ENCODE peak calls at places on chromosomes 1 and 21, in ten cellular contexts. Q, W, N, X, I, K, D, V, J and P are unnamed samples. For H3K27me3 and H3K9me3, the result is how much of the 10 kb centered on the place peaks cover.

GRCh38 chr1:23896491-23896890 is 16.7 kb downstream of the CNR2 start:
- DNase-seq in J (no peak), V (no peak), K (no peak), X (no peak), N (no peak), D (no peak), I (no peak), Q (no peak), W (no peak), P (no peak)

GRCh38 chr1:75131593-75132420 is 2.4 kb upstream of the LHX8 start:
- DNase-seq in X (no peak), J (no peak), I (no peak), N (no peak), W (no peak), V (no peak), D (no peak), Q (no peak), K (no peak), P (no peak)

GRCh38 chr1:184194251-184194650 is 142.7 kb downstream of the TSEN15 start:
- DNase-seq in K (no peak), Q (no peak), I (no peak), J (no peak), X (no peak), D (no peak), V (no peak), N (no peak), W (no peak), P (no peak)

GRCh38 chr1:182869241-182869666 is 30.1 kb downstream of the DHX9 start:
- DNase-seq in D (no peak), N (no peak), Q (no peak), X (no peak), J (no peak), W (no peak), V (no peak), I (no peak), K (no peak), P (no peak)

GRCh38 chr21:18677632-18678031 is 274.0 kb upstream of the TMPRSS15 start:
- DNase-seq in V (no peak), X (no peak), Q (no peak), W (no peak), I (no peak), D (no peak), J (no peak), N (no peak), K (no peak), P (no peak)

GRCh38 chr1:110677526-110677925 is 2.8 kb upstream of the KCNA3 start:
- DNase-seq in N (no peak), K (no peak), J (no peak), V (no peak), I (no peak), X (no peak), Q (no peak), D (no peak), W (no peak), P (no peak)

GRCh38 chr1:228014235-228014930 is 7.6 kb downstream of the WNT3A start:
- DNase-seq in I (peak), N (no peak), Q (no peak), V (no peak), D (no peak), K (peak), J (no peak), X (peak), W (no peak), P (peak)

GRCh38 chr1:112363636-112364035 is 32.4 kb upstream of the CTTNBP2NL start:
- DNase-seq in N (no peak), V (no peak), X (no peak), J (no peak), W (no peak), Q (no peak), K (no peak), D (no peak), I (no peak), P (no peak)

GRCh38 chr1:232369451-232369850 is 260.5 kb downstream of the SIPA1L2 start:
- DNase-seq in J (no peak), Q (no peak), V (no peak), N (no peak), K (no peak), I (no peak), D (no peak), X (no peak), W (no peak), P (no peak)

GRCh38 chr1:94180650-94181049 is 56.7 kb downstream of the ARHGAP29 start:
- DNase-seq in D (no peak), X (no peak), W (no peak), N (no peak), V (no peak), J (no peak), I (no peak), K (no peak), Q (no peak), P (no peak)

GRCh38 chr1:10918531-10918930 is 93.9 kb upstream of the TARDBP start:
- DNase-seq in W (no peak), K (no peak), I (no peak), D (no peak), N (no peak), X (no peak), V (no peak), Q (no peak), J (no peak), P (no peak)

GRCh38 chr1:154972517-154973343 is 1.8 kb upstream of the CKS1B start:
- DNase-seq in D (peak), I (peak), W (no peak), N (peak), X (peak), Q (no peak), K (no peak), V (peak), J (peak), P (peak)

GRCh38 chr1:66940968-66941367 is 16.2 kb downstream of the MIER1 start:
- DNase-seq in Q (no peak), I (no peak), J (no peak), V (no peak), W (no peak), D (no peak), N (no peak), X (no peak), K (no peak), P (no peak)

GRCh38 chr1:44213222-44214112 is at the start of gene DMAP1:
- DNase-seq in Q (peak), K (peak), D (peak), J (peak), W (peak), X (peak), N (peak), V (peak), I (peak), P (peak)

GRCh38 chr1:57797084-57797483 is 373.2 kb upstream of the DAB1 start:
- DNase-seq in W (no peak), K (no peak), D (no peak), I (no peak), Q (no peak), J (no peak), V (no peak), N (no peak), X (no peak), P (no peak)

GRCh38 chr21:43266534-43266933 is 97.7 kb downstream of the CRYAA start:
- DNase-seq in Q (no peak), I (peak), N (no peak), D (no peak), V (no peak), K (no peak), X (no peak), W (no peak), J (no peak), P (no peak)

GRCh38 chr1:29444782-29445325 is 208.5 kb downstream of the PTPRU start:
- DNase-seq in V (no peak), X (no peak), W (no peak), J (no peak), N (no peak), Q (no peak), I (no peak), D (no peak), K (no peak), P (peak)

GRCh38 chr1:63148825-63149645 is 173.3 kb upstream of the FOXD3 start:
- DNase-seq in D (peak), J (peak), W (no peak), N (peak), X (no peak), V (peak), Q (no peak), I (no peak), K (no peak), P (no peak)

GRCh38 chr1:33036051-33036525 is 595 bp downstream of the AK2 start:
- DNase-seq in W (no peak), Q (no peak), N (no peak), X (no peak), D (peak), J (no peak), V (no peak), K (no peak), I (no peak), P (no peak)

GRCh38 chr1:111203681-111204210 is 3.3 kb upstream of the DENND2D start:
- DNase-seq in K (peak), J (peak), W (peak), N (peak), X (peak), I (peak), D (no peak), Q (peak), V (no peak), P (peak)

GRCh38 chr1:89198500-89199072 is at the start of gene GBP4:
- DNase-seq in X (peak), K (peak), D (no peak), N (peak), V (peak), J (peak), Q (peak), W (peak), I (peak), P (peak)

GRCh38 chr21:17460094-17460493 is 52.7 kb upstream of the CXADR start:
- DNase-seq in I (no peak), J (no peak), V (no peak), N (no peak), W (no peak), X (no peak), Q (no peak), K (no peak), D (no peak), P (no peak)

DNA sequence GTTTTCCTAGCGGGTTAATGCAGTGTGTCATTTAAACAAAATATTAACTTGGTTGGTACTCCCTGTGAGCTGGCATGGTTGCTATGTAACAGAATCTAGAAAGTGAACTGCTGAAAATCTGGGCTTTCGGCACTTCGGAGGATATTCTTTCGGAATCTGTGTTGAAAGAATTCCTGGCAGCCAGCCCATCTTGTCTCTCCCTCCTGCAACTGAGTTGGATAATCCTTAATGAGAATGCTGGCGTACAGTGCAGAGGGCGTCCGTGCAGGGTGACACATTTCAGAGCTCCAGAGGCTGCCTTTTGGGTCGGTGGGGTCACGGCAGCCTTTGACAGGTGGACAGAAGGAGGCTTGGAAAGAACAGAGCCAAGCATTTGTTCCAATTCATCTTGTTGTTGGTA is 3.6 kb downstream of the KAZN start:
- DNase-seq in X (peak), N (no peak), Q (no peak), K (no peak), J (peak), V (peak), D (peak), I (no peak), W (no peak), P (no peak)
- H3K27me3 ChIP-seq in X (under half), N (under half), Q (under half), K (under half), J (under half), V (under half), D (under half), I (under half), W (under half), P (under half)

DNA sequence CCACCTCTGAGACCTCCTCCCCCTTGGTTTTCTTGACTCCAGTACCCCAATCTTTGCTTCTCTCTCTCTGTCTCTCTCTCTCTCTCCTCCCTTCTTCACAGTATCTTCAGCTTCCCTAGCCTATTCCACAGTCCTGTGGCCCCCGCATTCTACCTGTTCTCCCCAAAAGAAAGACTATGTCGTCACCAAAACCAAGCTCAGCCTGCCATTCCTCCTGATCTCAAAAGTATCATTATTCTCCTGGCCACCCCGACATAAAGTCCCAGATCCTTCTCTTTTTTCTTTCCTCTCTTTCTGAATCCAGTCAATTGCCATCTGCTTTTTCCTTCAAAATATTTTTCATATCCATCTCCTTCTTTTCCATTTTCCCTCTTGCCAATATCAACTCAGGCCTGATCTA is 23.7 kb upstream of the KHDRBS1 start:
- DNase-seq in Q (no peak), K (no peak), N (no peak), I (no peak), V (no peak), J (no peak), X (no peak), W (no peak), D (no peak), P (no peak)
- H3K9me3 ChIP-seq in Q (under half), K (under half), N (under half), I (under half), V (under half), J (under half), X (under half), W (under half), D (under half), P (under half)

GRCh38 chr1:5425304-5425703 is 566.9 kb downstream of the NPHP4 start:
- DNase-seq in Q (no peak), X (no peak), J (no peak), D (no peak), W (no peak), I (no peak), K (no peak), N (no peak), V (no peak), P (no peak)
- H3K27me3 ChIP-seq in Q (under half), X (under half), J (under half), D (under half), W (under half), I (half or more), K (under half), N (under half), V (under half), P (under half)

DNA sequence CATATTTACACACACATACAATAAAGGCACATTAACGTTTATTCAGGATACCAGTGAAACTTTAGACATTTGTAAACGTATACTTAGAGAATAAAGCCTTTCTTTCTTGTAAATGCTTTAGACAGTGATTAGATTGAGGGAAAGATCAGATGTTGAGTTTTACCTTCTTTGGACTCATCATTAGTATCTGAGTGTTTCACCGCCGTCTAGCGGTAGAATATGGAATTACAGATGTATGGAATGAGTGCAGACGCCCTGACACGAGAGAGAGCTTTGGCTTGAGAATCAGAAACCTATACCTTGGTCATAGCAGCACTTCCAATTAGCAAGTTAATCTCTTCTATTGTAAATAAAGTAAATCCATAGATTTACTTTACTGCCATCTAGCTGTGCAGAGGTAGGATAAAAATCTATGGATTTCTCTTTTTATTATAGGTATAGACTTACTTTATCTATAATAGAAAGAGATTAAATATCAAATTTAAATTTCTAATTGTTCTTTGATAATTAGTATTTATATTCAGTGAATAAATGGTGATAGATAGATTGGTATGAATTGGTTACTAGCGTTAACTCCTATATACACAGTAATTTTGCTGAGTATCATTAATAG is 12.6 kb downstream of the FLG2 start:
- DNase-seq in V (no peak), I (no peak), N (no peak), X (no peak), K (no peak), J (peak), D (peak), Q (peak), W (peak), P (no peak)
- H3K9me3 ChIP-seq in V (under half), I (under half), N (under half), X (under half), K (under half), J (under half), D (under half), Q (under half), W (under half), P (under half)